ENCODE peak calls at places on chromosomes 6 and 20, in six cellular contexts. F is HCT116, Q is endothelial cell of umbilical vein, Y is lower leg skin, K is breast epithelium, G is body of pancreas. I is an unnamed sample.

GRCh38 chr6:163414367-163415175 is at the start of gene QKI:
- DNase-seq in K (peak; percentile 73), F (no peak), G (peak; percentile 82), Y (peak; percentile 78), Q (peak; percentile 67), I (peak; percentile 11)

GRCh38 chr6:44650947-44651346 is 263.4 kb downstream of the CDC5L start:
- DNase-seq in Q (no peak), Y (no peak), G (no peak), F (no peak), K (no peak), I (no peak)

GRCh38 chr20:59837623-59838394 is 95.6 kb downstream of the SYCP2 start:
- DNase-seq in F (no peak), G (no peak), Q (no peak), K (no peak), Y (no peak), I (no peak)

GRCh38 chr6:150282806-150283205 is 86.0 kb upstream of the IYD start:
- DNase-seq in F (no peak), Q (no peak), K (no peak), Y (no peak), G (no peak), I (no peak)

GRCh38 chr20:33576432-33576883 is 85.7 kb upstream of the C20orf144 start:
- DNase-seq in Y (no peak), Q (no peak), K (no peak), G (no peak), F (no peak), I (no peak)

GRCh38 chr20:8427419-8428065 is 295.5 kb downstream of the PLCB1 start:
- DNase-seq in F (no peak), Y (no peak), Q (peak; percentile 63), K (no peak), G (no peak), I (no peak)

GRCh38 chr20:6057139-6057538 is 3.3 kb upstream of the LRRN4 start:
- DNase-seq in K (no peak), G (no peak), Q (no peak), Y (no peak), F (no peak), I (no peak)

GRCh38 chr6:169933251-169933821 is 181.9 kb downstream of the ERMARD start:
- DNase-seq in G (peak; percentile 47), Q (no peak), K (no peak), Y (no peak), F (no peak), I (no peak)

GRCh38 chr6:160132776-160133338 is 11.2 kb downstream of the SLC22A1 start:
- DNase-seq in K (no peak), Q (no peak), F (no peak), Y (no peak), G (no peak), I (no peak)

GRCh38 chr6:90764001-90764400 is 177.1 kb upstream of the MAP3K7 start:
- DNase-seq in Q (no peak), G (no peak), Y (no peak), K (no peak), F (no peak), I (no peak)

GRCh38 chr6:130617658-130618057 is 209.5 kb upstream of the SMLR1 start:
- DNase-seq in F (no peak), Y (no peak), Q (no peak), G (no peak), K (no peak), I (no peak)

GRCh38 chr20:44566018-44566417 is 16.4 kb upstream of the PKIG start:
- DNase-seq in Q (no peak), F (no peak), K (no peak), Y (no peak), G (no peak), I (no peak)

GRCh38 chr6:74651948-74652347 is 553.9 kb downstream of the COL12A1 start:
- DNase-seq in K (no peak), F (no peak), G (no peak), Q (no peak), Y (no peak), I (no peak)

GRCh38 chr20:4944518-4944917 is 56.8 kb downstream of the SLC23A2 start:
- DNase-seq in Q (no peak), F (no peak), K (no peak), Y (no peak), G (no peak), I (no peak)

GRCh38 chr20:52048365-52048764 is 143.2 kb downstream of the ZFP64 start:
- DNase-seq in K (no peak), Q (no peak), Y (no peak), F (no peak), G (no peak), I (no peak)

GRCh38 chr6:3251462-3252314 is 7.1 kb upstream of the PSMG4 start:
- DNase-seq in Q (peak; percentile 79), F (peak; percentile 66), Y (peak; percentile 81), G (peak; percentile 88), K (peak; percentile 82), I (peak; percentile 14)

GRCh38 chr6:163391983-163392382 is 22.5 kb upstream of the QKI start:
- DNase-seq in G (no peak), K (no peak), Q (no peak), Y (no peak), F (peak; percentile 81), I (no peak)

GRCh38 chr6:57109905-57110304 is 19.9 kb downstream of the ZNF451 start:
- DNase-seq in G (no peak), Y (no peak), Q (no peak), K (no peak), F (no peak), I (no peak)

GRCh38 chr6:125827788-125828313 is 37.1 kb downstream of the NCOA7 start:
- DNase-seq in Y (no peak), K (no peak), F (no peak), G (no peak), Q (no peak), I (no peak)

GRCh38 chr20:37890643-37891042 is 12.3 kb upstream of the VSTM2L start:
- DNase-seq in Q (no peak), K (no peak), Y (no peak), G (no peak), F (no peak), I (no peak)

GRCh38 chr20:57429579-57430202 is 38.5 kb downstream of the RBM38 start:
- DNase-seq in Q (no peak), G (no peak), K (no peak), F (peak; percentile 23), Y (no peak), I (no peak)

GRCh38 chr6:129331450-129332138 is 378.4 kb downstream of the ARHGAP18 start:
- DNase-seq in F (no peak), G (no peak), K (no peak), Q (peak; percentile 73), Y (no peak), I (no peak)

GRCh38 chr6:148021135-148021534 is 321.5 kb upstream of the SASH1 start:
- DNase-seq in K (no peak), Q (peak; percentile 95), Y (no peak), F (no peak), G (no peak), I (no peak)

GRCh38 chr20:46025376-46025783 is 3.6 kb upstream of the SLC12A5 start:
- DNase-seq in Q (no peak), Y (no peak), G (no peak), K (no peak), F (no peak), I (no peak)

GRCh38 chr6:31252625-31253024 is 19.3 kb downstream of the HLA-C start:
- DNase-seq in F (no peak), Y (no peak), G (no peak), K (no peak), Q (no peak), I (no peak)
- TF ChIP-seq CTCF in F (peak; percentile 9), Y (no peak), G (no peak), K (no peak), Q (no peak), I (no peak)

GRCh38 chr6:142152731-142153130 is 5.7 kb downstream of the VTA1 start:
- DNase-seq in G (no peak), Y (no peak), F (no peak), K (no peak), Q (peak; percentile 10), I (no peak)

DNA sequence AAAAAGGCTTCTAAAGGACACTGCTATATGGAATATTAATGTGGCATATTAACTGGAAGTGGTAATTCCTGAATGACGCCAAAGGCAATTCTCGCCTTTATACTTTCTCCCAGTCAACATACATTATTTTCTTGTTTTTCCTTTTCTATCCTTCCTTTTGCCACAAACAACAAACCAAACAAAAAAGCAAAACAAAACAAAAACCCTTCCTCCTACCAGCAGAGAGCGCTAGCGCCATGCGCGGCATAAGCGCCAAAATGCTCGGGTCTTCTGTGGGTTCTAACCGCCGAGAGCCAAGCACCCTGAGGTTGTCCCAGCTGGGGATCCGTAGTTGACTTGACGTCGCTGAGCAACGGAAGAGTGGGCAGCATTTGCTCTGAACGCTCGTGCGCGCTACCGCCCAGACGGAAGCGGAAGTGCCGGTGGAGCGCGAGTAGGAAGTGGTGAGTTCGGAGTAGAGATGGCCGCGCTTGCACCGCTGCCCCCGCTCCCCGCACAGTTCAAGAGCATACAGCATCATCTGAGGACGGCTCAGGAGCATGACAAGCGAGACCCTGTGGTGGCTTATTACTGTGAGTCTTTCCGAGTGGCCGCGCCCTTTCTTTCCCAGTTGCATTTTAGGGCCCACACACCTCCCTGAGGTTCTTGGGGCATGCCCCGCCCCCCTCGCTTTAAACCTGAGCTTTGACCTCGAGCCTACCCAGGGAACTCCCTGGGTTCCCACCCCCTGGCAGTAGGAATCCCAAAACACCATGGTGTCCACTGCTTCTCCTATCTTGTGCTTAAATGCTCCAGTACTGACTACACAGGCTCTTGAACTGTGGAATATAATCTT is at the start of the genes NMBR and VTA1:
- DNase-seq in Y (peak; percentile 97), F (peak; percentile 99), Q (peak; percentile 99), K (peak; percentile 94), G (peak; percentile 96), I (peak; percentile 94)
- TF ChIP-seq POLR2A in Y (no peak), F (peak; percentile 77), Q (peak; percentile 90), K (no peak), G (peak; percentile 63), I (no peak)

GRCh38 chr6:82015043-82015442 is 232.5 kb downstream of the IBTK start:
- DNase-seq in K (no peak), F (no peak), Q (peak; percentile 40), G (no peak), Y (no peak), I (no peak)

GRCh38 chr6:82017773-82018172 is 229.8 kb downstream of the IBTK start:
- DNase-seq in K (no peak), G (no peak), Q (no peak), Y (no peak), F (no peak), I (no peak)

GRCh38 chr6:82013561-82014275 is 233.8 kb downstream of the IBTK start:
- DNase-seq in Y (peak; percentile 54), K (no peak), G (no peak), Q (peak; percentile 82), F (no peak), I (no peak)

GRCh38 chr6:82017316-82017715 is 230.2 kb downstream of the IBTK start:
- DNase-seq in K (no peak), G (no peak), Q (peak; percentile 36), Y (peak; percentile 76), F (peak; percentile 55), I (no peak)

DNA sequence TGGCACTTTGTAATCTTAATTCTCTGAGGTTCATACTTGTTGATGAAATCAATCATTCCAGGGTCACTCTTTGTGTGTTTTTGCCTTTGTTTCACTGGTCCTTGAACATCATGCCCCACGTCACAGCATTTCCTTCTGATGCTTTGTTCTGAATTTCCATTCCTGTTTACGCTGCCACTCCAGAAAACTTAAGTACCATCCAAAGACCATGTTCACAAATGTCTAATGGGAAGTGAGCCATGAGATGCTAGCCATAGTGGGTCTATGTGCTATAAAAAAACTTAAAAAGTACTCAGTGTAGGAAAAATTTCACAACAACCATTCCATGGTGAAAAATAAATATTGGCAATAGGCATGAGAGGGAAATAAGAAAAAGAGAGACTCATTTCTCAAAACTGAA is 232.0 kb downstream of the IBTK start:
- DNase-seq in K (no peak), G (no peak), F (no peak), Y (no peak), Q (peak; percentile 43), I (no peak)
- TF ChIP-seq CTCF in K (no peak), G (no peak), F (no peak), Y (no peak), Q (no peak), I (no peak)

GRCh38 chr6:6591778-6592388 is 3.4 kb downstream of the LY86 start:
- DNase-seq in F (no peak), K (no peak), Y (peak; percentile 60), Q (no peak), G (no peak), I (no peak)
- TF ChIP-seq POLR2A in F (no peak), K (no peak), Y (no peak), Q (no peak), G (no peak), I (no peak)

I was measured in esophagus squamous epithelium.